ENCODE peak calls at places on chromosome 18, in four cellular contexts. L, F, M and D are unnamed samples.

GRCh38 chr18:36296591-36297418 is 708 bp upstream of the FHOD3 start:
- DNase-seq in L (peak; percentile 51), M (no peak), F (no peak), D (peak; percentile 27)

GRCh38 chr18:46705521-46705920 is 48.5 kb upstream of the LOXHD1 start:
- DNase-seq in M (no peak), F (no peak), L (no peak), D (no peak)

GRCh38 chr18:74604774-74605173 is 7.1 kb downstream of the ZNF407 start:
- DNase-seq in L (no peak), M (no peak), F (no peak), D (no peak)

GRCh38 chr18:7950380-7951143 is 383.4 kb downstream of the PTPRM start:
- DNase-seq in L (no peak), F (peak; percentile 45), M (no peak), D (peak; percentile 54)

GRCh38 chr18:34760444-34760843 is 50.3 kb downstream of the DTNA start:
- DNase-seq in L (no peak), M (no peak), F (no peak), D (no peak)

GRCh38 chr18:6755107-6755506 is 25.6 kb downstream of the ARHGAP28 start:
- DNase-seq in M (no peak), F (no peak), L (no peak), D (peak; percentile 65)

GRCh38 chr18:37346048-37346447 is 219.6 kb downstream of the CELF4 start:
- DNase-seq in F (no peak), L (no peak), M (no peak), D (no peak)

GRCh38 chr18:74063023-74063422 is 84.6 kb downstream of the FBXO15 start:
- DNase-seq in L (no peak), M (no peak), F (no peak), D (no peak)

GRCh38 chr18:75489493-75490190 is 62.1 kb upstream of the SMIM21 start:
- DNase-seq in F (no peak), L (no peak), M (no peak), D (peak; percentile 87)

GRCh38 chr18:3994061-3994687 is 460.9 kb downstream of the DLGAP1 start:
- DNase-seq in F (no peak), L (no peak), M (no peak), D (no peak)

GRCh38 chr18:7232218-7232617 is 1.3 kb downstream of the LRRC30 start:
- DNase-seq in L (no peak), F (no peak), M (no peak), D (no peak)

GRCh38 chr18:59881728-59882685 is 17.8 kb upstream of the PMAIP1 start:
- DNase-seq in L (no peak), F (no peak), M (no peak), D (no peak)

GRCh38 chr18:9647496-9648323 is 33.4 kb upstream of the PPP4R1 start:
- DNase-seq in L (no peak), F (no peak), M (no peak), D (no peak)

GRCh38 chr18:12079504-12080237 is 14.0 kb upstream of the ANKRD62 start:
- DNase-seq in F (no peak), M (no peak), L (no peak), D (no peak)

GRCh38 chr18:73880387-73880786 is 267.2 kb downstream of the FBXO15 start:
- DNase-seq in F (no peak), L (no peak), M (no peak), D (peak; percentile 25)

GRCh38 chr18:13813271-13813849 is 10.6 kb upstream of the MC5R start:
- DNase-seq in L (no peak), F (peak; percentile 76), M (peak; percentile 65), D (no peak)

GRCh38 chr18:75923169-75923568 is 495.7 kb upstream of the SMIM21 start:
- DNase-seq in L (peak; percentile 55), M (no peak), F (no peak), D (peak; percentile 5)

GRCh38 chr18:69992776-69993175 is 45.1 kb upstream of the CD226 start:
- DNase-seq in L (no peak), M (no peak), F (no peak), D (peak; percentile 12)

GRCh38 chr18:42182728-42183700 is 228.0 kb downstream of the PIK3C3 start:
- DNase-seq in L (no peak), M (no peak), F (no peak), D (no peak)

GRCh38 chr18:36269157-36269556 is 28.4 kb upstream of the FHOD3 start:
- DNase-seq in M (no peak), L (no peak), F (no peak), D (no peak)

GRCh38 chr18:54359233-54359632 is 1.5 kb downstream of the C18orf54 start:
- DNase-seq in L (no peak), F (no peak), M (no peak), D (no peak)

GRCh38 chr18:60044290-60045006 is 144.7 kb downstream of the PMAIP1 start:
- DNase-seq in F (no peak), L (no peak), M (no peak), D (peak; percentile 25)

GRCh38 chr18:77061946-77062517 is 70.6 kb downstream of the MBP start:
- DNase-seq in M (no peak), L (peak; percentile 67), F (no peak), D (no peak)

GRCh38 chr18:46715062-46715461 is 41.8 kb downstream of the ST8SIA5 start:
- DNase-seq in L (no peak), F (no peak), M (no peak), D (no peak)

GRCh38 chr18:51151568-51152511 is 45.6 kb downstream of the MEX3C start:
- DNase-seq in F (peak; percentile 35), M (no peak), L (no peak), D (no peak)
- H3K4me3 ChIP-seq in F (no peak overlapping the region), M (no peak overlapping the region), L (no peak overlapping the region), D (no peak overlapping the region)

GRCh38 chr18:57856707-57857280 is 53.7 kb upstream of the ATP8B1 start:
- DNase-seq in L (no peak), F (no peak), M (no peak), D (no peak)

GRCh38 chr18:57854726-57855125 is 51.6 kb upstream of the ATP8B1 start:
- DNase-seq in M (no peak), F (no peak), L (no peak), D (no peak)

GRCh38 chr18:57856128-57856527 is 53.0 kb upstream of the ATP8B1 start:
- DNase-seq in F (no peak), M (no peak), L (no peak), D (no peak)

GRCh38 chr18:57863706-57864105 is 60.6 kb upstream of the ATP8B1 start:
- DNase-seq in F (no peak), L (no peak), M (no peak), D (no peak)

DNA sequence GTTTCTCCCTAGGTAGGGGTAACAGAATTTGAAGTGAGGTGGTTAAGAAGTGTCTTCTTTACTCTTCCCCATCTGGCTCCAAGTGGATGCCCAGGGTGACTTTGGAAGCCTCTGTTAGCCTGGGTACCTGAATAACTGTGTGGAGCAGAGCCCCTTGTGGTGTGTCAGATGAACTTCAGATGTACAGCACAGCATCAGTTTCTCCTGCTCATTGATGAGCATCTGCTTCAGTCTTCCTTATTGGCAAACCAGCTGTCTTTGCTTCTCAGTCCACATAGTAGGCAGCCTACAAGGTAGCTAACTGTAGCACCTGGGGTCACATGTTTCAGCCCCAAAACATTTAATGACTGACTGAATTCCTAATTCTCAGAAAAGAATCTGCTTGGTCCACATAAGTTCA is 56.2 kb upstream of the ATP8B1 start:
- DNase-seq in L (no peak), M (peak; percentile 48), F (no peak), D (no peak)
- TF ChIP-seq CTCF in L (peak; percentile 40), M (peak; percentile 66), F (peak; percentile 37), D (peak; percentile 45)

DNA sequence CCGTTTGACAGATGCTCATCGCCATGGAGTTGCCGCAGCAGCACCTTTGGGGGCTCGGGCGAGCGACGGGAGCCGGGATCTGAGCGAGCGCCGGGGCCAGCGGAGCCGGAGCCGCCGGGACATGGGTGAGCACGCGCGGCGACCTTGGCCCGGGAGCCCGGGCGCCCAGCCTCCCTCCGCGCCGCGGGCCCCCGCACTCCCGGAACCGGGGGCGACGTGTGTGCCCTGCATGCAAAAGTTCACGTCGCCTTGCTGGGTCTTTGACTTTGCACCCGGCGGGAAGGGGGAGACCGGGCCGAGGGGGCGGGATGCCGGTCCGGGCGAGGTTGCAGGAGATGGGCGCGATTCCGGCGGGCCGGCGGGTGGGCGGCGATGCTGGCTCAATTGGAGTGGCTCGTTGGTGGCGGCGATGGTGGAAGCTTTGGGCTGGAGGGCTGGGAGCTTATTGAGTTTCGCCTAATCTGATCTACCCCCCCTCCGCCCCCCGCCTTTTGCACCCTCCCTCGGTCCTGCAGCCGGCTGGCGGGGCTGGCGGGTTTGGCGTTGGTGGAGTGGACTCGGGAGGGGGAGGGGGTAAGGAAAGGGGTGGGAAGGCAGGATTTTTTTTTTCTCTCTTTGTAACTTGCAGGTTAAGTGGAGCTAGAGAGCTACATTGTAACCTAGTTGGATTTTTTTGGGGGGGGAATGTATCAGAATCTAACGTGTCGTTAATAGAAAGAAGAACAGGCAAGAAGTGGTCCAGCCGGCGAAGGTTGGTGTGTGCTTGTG is at the start of gene SETBP1:
- DNase-seq in F (peak; percentile 76), L (peak; percentile 64), M (peak; percentile 74), D (no peak)
- H3K4me3 ChIP-seq in F (peak within 1 kb of the TSS; percentile 82), L (peak within 1 kb of the TSS; percentile 83), M (peak within 1 kb of the TSS; percentile 79), D (peak within 1 kb of the TSS; percentile 57)

DNA sequence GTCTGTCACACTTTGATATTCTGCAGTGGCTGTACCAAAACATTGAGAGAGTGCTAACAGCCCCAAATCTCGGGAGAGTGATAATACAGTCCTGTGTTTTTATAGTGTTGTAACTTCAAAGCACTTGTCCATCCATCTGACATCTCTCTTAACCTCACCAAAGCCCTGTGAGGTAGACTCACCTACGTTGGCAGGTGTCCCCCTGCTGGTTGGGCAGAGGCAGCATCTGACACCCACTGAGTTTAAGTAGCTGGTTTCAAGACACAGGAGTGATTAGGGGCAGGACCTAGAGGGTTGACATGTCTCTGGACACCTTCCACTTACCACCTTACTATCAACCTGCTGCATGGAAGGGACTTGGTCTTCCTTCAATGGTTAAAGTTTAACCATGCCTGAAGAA is 22.9 kb downstream of the COLEC12 start:
- DNase-seq in M (no peak), F (peak; percentile 53), L (no peak), D (no peak)
- TF ChIP-seq CTCF in M (no peak), F (peak; percentile 60), L (peak; percentile 53), D (peak; percentile 17)

DNA sequence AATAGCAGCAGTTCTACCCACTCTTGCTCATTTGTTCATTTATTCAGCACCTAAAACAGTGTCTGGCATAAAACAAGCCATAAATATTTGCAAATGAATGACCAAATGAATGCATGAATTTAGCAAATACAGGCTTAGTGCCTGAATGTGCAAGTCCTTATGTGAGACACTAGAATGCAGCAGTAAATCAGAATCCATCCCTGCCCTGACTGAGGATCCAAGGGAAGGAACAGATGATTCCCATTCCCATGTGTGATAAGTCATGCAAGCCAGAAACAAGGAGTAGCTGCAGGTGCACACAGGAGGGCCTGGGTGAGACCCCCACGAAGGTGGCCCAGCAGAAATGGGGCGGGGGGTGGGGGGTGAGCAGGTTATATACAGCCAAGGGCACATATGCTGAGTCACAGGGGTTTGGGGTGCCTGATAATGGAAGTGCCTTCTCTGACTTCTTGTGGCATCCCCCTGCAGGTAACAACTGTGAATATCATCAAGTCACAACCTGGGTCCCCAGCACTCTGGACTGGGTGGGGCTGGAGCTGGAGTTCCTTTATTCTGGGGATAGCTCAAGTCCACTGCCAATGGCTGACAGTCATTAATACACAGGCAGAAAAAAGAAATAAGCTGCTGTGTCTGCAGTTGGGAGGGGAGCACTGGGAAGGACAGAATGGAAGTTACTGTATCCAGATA is 311.9 kb downstream of the TXNL1 start:
- DNase-seq in M (no peak), F (no peak), L (no peak), D (no peak)
- H3K4me3 ChIP-seq in M (no peak overlapping the region), F (no peak overlapping the region), L (no peak overlapping the region), D (no peak overlapping the region)

DNA sequence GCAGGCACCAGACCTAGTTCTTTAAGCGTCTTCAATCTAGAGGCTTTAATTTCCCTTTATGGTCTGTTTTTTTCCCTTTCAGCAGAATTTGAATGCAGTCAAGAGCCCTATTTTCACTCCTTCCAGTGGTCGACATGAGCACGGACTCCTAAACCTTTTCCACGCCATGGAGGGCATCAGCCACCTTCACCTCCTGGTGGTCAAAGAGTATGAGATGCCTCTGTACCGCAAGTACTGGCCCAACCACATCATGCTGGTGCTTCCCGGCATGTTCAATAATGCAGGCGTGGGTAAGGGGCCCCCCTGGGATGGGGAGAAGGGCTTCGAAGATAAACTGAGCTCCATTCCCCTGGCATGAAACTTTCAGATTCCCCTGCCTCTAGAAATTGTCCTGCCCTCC is 92.2 kb downstream of the ESCO1 start:
- DNase-seq in F (no peak), L (no peak), M (no peak), D (no peak)
- TF ChIP-seq CTCF in F (no peak), L (no peak), M (no peak), D (no peak)